ENCODE peak calls at places on chromosomes 3 and 15, in six cellular contexts. Z is GM23248, N is colonic mucosa, T is pulmonary artery endothelial cell, B is C1 segment of cervical spinal cord, Q is AG09319. S is an unnamed sample.
A peak's percentile ranks its signal among the peaks of the same experiment; 100 is the strongest.

GRCh38 chr3:171753025-171753472 is 57.2 kb downstream of the PLD1 start:
- DNase-seq in N (no peak), Z (peak; percentile 15), T (no peak), B (no peak), Q (no peak), S (no peak)

GRCh38 chr3:63791974-63792373 is 27.1 kb upstream of the C3orf49 start:
- DNase-seq in T (no peak), N (no peak), Q (peak; percentile 60), B (no peak), Z (peak; percentile 91), S (no peak)

GRCh38 chr3:10552631-10552943 is 47.2 kb upstream of the ATP2B2 start:
- DNase-seq in B (no peak), Z (no peak), T (no peak), Q (no peak), N (no peak), S (no peak)

GRCh38 chr3:141390747-141391146 is 22.4 kb downstream of the ZBTB38 start:
- DNase-seq in T (no peak), N (no peak), Q (no peak), B (no peak), Z (no peak), S (no peak)

GRCh38 chr3:72288955-72289707 is 504.2 kb upstream of the PROK2 start:
- DNase-seq in B (peak; percentile 66), Q (peak; percentile 31), N (no peak), T (no peak), Z (peak; percentile 67), S (peak; percentile 62)

GRCh38 chr3:134134240-134134639 is 104.5 kb upstream of the SLCO2A1 start:
- DNase-seq in B (no peak), T (no peak), Q (no peak), N (no peak), Z (no peak), S (no peak)

GRCh38 chr15:48925714-48926223 is 38.0 kb downstream of the SHC4 start:
- DNase-seq in N (no peak), T (peak; percentile 40), B (no peak), Q (peak; percentile 63), Z (peak; percentile 94), S (no peak)

GRCh38 chr3:185409957-185410356 is 47.0 kb downstream of the MAP3K13 start:
- DNase-seq in N (no peak), Q (no peak), T (no peak), Z (no peak), B (no peak), S (no peak)

GRCh38 chr15:28123408-28124023 is 24.4 kb upstream of the OCA2 start:
- DNase-seq in B (peak; percentile 36), Q (no peak), T (peak; percentile 20), N (peak; percentile 73), Z (peak; percentile 85), S (peak; percentile 51)

GRCh38 chr15:68608844-68609232 is 30.0 kb downstream of the CORO2B start:
- DNase-seq in B (no peak), T (no peak), N (no peak), Q (no peak), Z (no peak), S (no peak)

GRCh38 chr3:141306922-141307321 is 61.4 kb upstream of the ZBTB38 start:
- DNase-seq in N (no peak), Z (peak; percentile 21), T (no peak), Q (no peak), B (no peak), S (no peak)

GRCh38 chr3:148062590-148062989 is 635.1 kb upstream of the AGTR1 start:
- DNase-seq in N (no peak), Z (no peak), Q (no peak), B (no peak), T (no peak), S (no peak)

GRCh38 chr15:62684143-62684808 is 358.3 kb upstream of the TPM1 start:
- DNase-seq in Q (no peak), T (no peak), B (no peak), Z (no peak), N (no peak), S (no peak)

GRCh38 chr3:129908417-129908816 is 14.9 kb upstream of the TMCC1 start:
- DNase-seq in T (no peak), N (no peak), Z (no peak), Q (no peak), B (no peak), S (no peak)

GRCh38 chr3:23071758-23072157 is 131.4 kb upstream of the UBE2E2 start:
- DNase-seq in Z (no peak), T (no peak), N (no peak), B (peak; percentile 27), Q (no peak), S (peak; percentile 39)

GRCh38 chr15:79025201-79025600 is 65.4 kb downstream of the RASGRF1 start:
- DNase-seq in B (no peak), T (no peak), Q (no peak), N (no peak), Z (no peak), S (no peak)

GRCh38 chr15:66999601-67000000 is 65.8 kb upstream of the SMAD3 start:
- DNase-seq in B (no peak), N (no peak), Z (no peak), T (no peak), Q (no peak), S (no peak)

GRCh38 chr3:42752961-42753360 is 20.1 kb downstream of the CCDC13 start:
- DNase-seq in N (no peak), Z (no peak), Q (no peak), B (no peak), T (no peak), S (no peak)

GRCh38 chr3:13505147-13506130 is 25.3 kb downstream of the HDAC11 start:
- DNase-seq in Z (no peak), N (no peak), T (no peak), Q (no peak), B (no peak), S (no peak)

GRCh38 chr3:27125821-27126501 is 243.2 kb downstream of the NEK10 start:
- DNase-seq in T (no peak), Z (no peak), B (no peak), Q (no peak), N (no peak), S (no peak)

GRCh38 chr3:149621218-149622005 is 36.4 kb downstream of the WWTR1 start:
- DNase-seq in T (no peak), Q (peak; percentile 57), Z (peak; percentile 92), N (no peak), B (no peak), S (no peak)

GRCh38 chr15:53979051-53979788 is 979 bp downstream of the UNC13C start:
- DNase-seq in N (no peak), Z (no peak), T (no peak), B (no peak), Q (no peak), S (no peak)

GRCh38 chr3:124401841-124402240 is 328.4 kb upstream of the UMPS start:
- DNase-seq in Z (no peak), B (no peak), T (no peak), N (no peak), Q (no peak), S (no peak)

GRCh38 chr15:89494941-89495637 is 1.3 kb downstream of the RHCG start:
- DNase-seq in T (no peak), B (no peak), Z (peak; percentile 33), Q (no peak), N (peak; percentile 44), S (no peak)

S was measured in substantia nigra.